ENCODE peak calls at places on chromosomes 13 and 19, in five cellular contexts. Z, O, L, A and C are unnamed samples.

GRCh38 chr13:88097541-88097940 is 426.4 kb downstream of the SLITRK5 start:
- DNase-seq in Z (no peak), O (no peak), L (no peak), A (no peak), C (no peak)

GRCh38 chr13:27712421-27712820 is 79.9 kb upstream of the GSX1 start:
- DNase-seq in Z (no peak), O (peak; percentile 12), L (peak; percentile 20), A (no peak), C (peak; percentile 19)

GRCh38 chr13:30164141-30164540 is 143.2 kb downstream of the KATNAL1 start:
- DNase-seq in Z (no peak), O (no peak), L (no peak), A (no peak), C (no peak)

GRCh38 chr19:35018379-35018778 is 11.9 kb upstream of the SCN1B start:
- DNase-seq in Z (no peak), O (no peak), L (no peak), A (no peak), C (no peak)

GRCh38 chr13:62357887-62358645 is 942.4 kb upstream of the PCDH20 start:
- DNase-seq in Z (peak; percentile 44), O (no peak), L (no peak), A (no peak), C (peak; percentile 18)

GRCh38 chr13:91882918-91883317 is 484.5 kb downstream of the GPC5 start:
- DNase-seq in Z (no peak), O (no peak), L (no peak), A (no peak), C (no peak)

GRCh38 chr19:5665781-5666513 is 14.4 kb downstream of the MICOS13 start:
- DNase-seq in Z (no peak), O (no peak), L (no peak), A (no peak), C (peak; percentile 52)

GRCh38 chr19:14031719-14032480 is at the start of gene IL27RA:
- DNase-seq in Z (peak; percentile 63), O (peak; percentile 75), L (peak; percentile 87), A (peak; percentile 56), C (peak; percentile 83)

GRCh38 chr19:1847684-1848398 is 442 bp downstream of the REXO1 start:
- DNase-seq in Z (peak; percentile 76), O (no peak), L (no peak), A (peak; percentile 40), C (no peak)

GRCh38 chr19:36141039-36141914 is 1.4 kb downstream of the CAPNS1 start:
- DNase-seq in Z (peak; percentile 91), O (peak; percentile 87), L (peak; percentile 92), A (peak; percentile 86), C (peak; percentile 96)

GRCh38 chr19:36142046-36142445 is 2.2 kb downstream of the CAPNS1 start:
- DNase-seq in Z (no peak), O (no peak), L (no peak), A (no peak), C (no peak)

GRCh38 chr19:36139120-36139472 is 770 bp upstream of the CAPNS1 start:
- DNase-seq in Z (no peak), O (no peak), L (no peak), A (no peak), C (no peak)

GRCh38 chr19:36140289-36141038 is 598 bp downstream of the CAPNS1 start:
- DNase-seq in Z (peak; percentile 55), O (peak; percentile 64), L (peak; percentile 83), A (peak; percentile 35), C (peak; percentile 90)

GRCh38 chr19:36139473-36140288 is at the start of gene CAPNS1:
- DNase-seq in Z (peak; percentile 99), O (peak; percentile 98), L (peak; percentile 97), A (peak; percentile 98), C (peak; percentile 98)
- TF ChIP-seq CTCF in Z (no peak), O (no peak), L (peak; percentile 37), A (no peak), C (no peak)

GRCh38 chr13:109249780-109250528 is 536.4 kb downstream of the IRS2 start:
- DNase-seq in Z (no peak), O (no peak), L (no peak), A (no peak), C (no peak)
- TF ChIP-seq CTCF in Z (no peak), O (no peak), L (no peak), A (no peak), C (no peak)

DNA sequence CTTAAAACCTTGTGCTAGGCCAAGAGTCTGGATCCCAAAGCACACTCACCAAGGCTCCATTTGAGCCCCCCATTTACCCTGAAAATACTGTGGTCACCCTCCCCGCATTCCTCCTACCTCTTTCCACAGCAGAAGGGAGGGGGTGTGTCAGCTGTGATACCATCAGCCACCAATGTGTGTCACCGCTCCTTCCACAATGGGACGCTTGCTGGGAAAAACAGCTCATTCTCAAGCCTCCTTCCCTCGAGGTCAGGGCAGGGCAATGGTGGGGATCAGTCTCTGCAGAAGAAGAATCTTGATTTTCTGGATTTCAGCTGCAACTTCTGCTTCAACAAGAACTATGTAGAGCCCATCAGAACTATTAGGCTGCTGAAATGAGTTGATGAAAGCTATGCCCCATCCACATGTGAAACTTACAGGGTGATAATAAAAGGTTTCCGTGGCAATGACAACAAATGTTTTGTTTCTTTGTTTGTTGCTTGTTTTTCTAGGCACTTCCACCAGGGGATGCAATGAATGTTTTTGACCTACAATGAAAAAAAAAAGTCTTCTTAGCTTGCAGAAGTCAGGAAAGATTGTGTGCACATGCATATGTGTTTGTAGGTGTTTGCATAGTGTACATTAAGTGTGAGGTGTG is 26.4 kb upstream of the ZNF507 start:
- DNase-seq in Z (peak; percentile 52), O (no peak), L (peak; percentile 35), A (no peak), C (peak; percentile 20)
- TF ChIP-seq CTCF in Z (peak; percentile 28), O (no peak), L (peak; percentile 16), A (no peak), C (no peak)

DNA sequence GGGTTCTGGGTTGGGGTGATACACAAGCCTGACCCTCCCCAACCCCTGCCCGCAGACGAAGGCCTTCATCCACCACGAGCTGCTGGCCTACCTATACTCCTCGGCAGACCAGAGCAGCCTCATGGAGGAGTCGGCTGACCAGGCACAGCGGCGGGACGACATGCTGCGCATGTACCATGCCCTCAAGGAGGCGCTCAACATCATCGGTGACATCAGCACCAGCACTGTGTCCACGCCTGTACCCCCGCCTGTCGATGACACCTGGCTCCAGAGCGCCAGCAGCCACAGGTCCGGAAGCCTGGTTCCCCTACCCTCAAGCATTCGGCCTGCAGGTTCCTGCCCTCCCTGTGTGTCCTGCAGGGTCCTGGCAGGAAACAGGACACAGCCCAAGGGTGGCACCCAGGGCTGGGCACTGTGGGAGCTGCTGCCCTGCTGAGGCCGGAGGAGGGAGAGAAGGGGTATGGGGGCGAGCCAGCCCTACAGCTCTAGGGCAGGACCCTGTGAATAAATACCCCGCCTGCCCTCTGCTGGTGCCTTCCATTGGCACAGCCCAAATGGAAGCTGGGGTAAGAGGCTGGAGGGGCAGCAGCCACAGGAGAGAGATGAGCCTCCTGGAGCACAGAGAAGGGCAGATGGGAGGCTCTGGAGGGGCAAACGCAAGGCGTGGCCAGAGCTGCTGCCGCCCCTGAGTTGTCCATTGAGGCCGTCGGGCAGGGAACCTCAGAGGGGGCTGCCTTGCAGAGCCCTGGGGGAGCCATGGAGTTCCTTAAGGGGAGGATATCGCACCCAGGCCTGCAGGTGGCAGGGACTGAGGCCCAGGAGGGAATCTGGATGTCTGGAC is 6.8 kb downstream of the TMED1 start:
- DNase-seq in Z (no peak), O (no peak), L (peak; percentile 14), A (no peak), C (no peak)
- TF ChIP-seq CTCF in Z (no peak), O (no peak), L (peak; percentile 7), A (no peak), C (peak; percentile 35)

DNA sequence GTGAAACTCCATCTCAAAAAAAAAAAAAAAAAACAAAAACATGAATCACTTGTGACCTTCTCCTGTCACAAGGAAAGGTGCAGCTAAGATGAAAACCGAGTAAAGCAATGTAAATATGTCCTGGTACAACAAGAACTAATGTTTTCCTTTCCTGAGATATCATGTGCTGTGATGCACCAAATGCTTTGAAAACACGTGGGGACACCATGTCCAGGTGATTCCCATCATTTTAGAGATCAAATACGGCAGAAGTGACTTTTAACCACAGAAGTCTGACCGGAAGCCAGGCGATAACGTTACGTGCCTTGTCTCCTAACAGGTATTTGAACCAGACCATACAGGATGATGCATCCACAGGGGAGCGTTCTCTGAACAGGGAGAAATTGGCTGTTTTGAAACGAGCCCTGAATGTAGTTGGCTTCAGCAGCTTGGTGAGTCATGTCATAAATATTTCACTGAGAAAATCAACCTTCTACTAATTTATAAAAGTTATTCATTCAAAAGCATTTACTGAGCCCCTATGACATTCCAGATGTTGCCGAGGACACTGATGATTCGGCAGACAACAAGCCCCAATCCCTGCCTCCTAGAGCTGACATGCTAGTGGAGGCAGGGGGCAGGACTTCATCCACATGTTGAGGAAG is 328.1 kb downstream of the MYO16 start:
- DNase-seq in Z (no peak), O (no peak), L (no peak), A (no peak), C (no peak)
- TF ChIP-seq CTCF in Z (no peak), O (no peak), L (no peak), A (no peak), C (no peak)

DNA sequence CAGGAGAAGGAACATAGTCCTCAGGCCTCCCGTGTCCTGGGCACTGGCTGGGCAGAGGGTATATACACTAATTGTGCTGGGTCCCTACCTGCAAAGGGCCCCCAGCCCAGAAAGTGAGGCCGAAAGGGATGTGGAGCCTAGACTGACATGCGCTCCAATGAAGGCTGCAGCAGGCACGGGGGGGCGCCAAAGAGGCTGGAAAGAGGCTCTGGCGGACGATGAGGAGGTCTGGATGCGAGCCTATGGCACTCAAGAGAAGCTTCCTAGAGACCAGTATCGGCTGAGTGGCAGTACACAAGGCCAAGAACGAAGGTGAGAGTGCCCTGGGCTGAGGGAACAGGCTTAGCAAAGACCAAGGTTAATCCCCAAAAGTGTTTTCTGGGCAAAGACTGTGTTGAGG is 16.6 kb downstream of the VRK3 start:
- DNase-seq in Z (peak; percentile 69), O (no peak), L (no peak), A (no peak), C (no peak)
- TF ChIP-seq CTCF in Z (no peak), O (no peak), L (no peak), A (no peak), C (peak; percentile 30)